ENCODE peak calls at places on chromosomes 12 and 14, in four cellular contexts. S is PC-3, K is left lung, Q is colonic mucosa. M is an unnamed sample.

GRCh38 chr14:102927878-102928411 is 5.5 kb downstream of the AMN start:
- DNase-seq in S (no peak), K (no peak), Q (peak), M (no peak)

GRCh38 chr12:68001486-68002466 is 12.5 kb downstream of the IFNG-AS1 start:
- DNase-seq in S (peak), K (no peak), Q (no peak), M (no peak)

GRCh38 chr12:62426095-62426488 is 40.5 kb upstream of the MON2 start:
- DNase-seq in S (no peak), K (no peak), Q (no peak), M (no peak)

GRCh38 chr14:22418631-22419030 is 170.4 kb downstream of the DAD1 start:
- DNase-seq in S (no peak), K (no peak), Q (no peak), M (no peak)

GRCh38 chr14:78251308-78251707 is 81.1 kb downstream of the NRXN3 start:
- DNase-seq in S (no peak), K (no peak), Q (no peak), M (no peak)

GRCh38 chr14:50335989-50336391 is 23.9 kb downstream of the DMAC2L start:
- DNase-seq in S (no peak), K (no peak), Q (no peak), M (no peak)

GRCh38 chr14:51593397-51593796 is 58.3 kb upstream of the FRMD6 start:
- DNase-seq in S (no peak), K (no peak), Q (no peak), M (no peak)

GRCh38 chr12:43807361-43807760 is 1.2 kb upstream of the TWF1 start:
- DNase-seq in S (peak), K (no peak), Q (no peak), M (no peak)

GRCh38 chr12:118377891-118378470 is 1.6 kb downstream of the SUDS3 start:
- DNase-seq in S (peak), K (no peak), Q (peak), M (peak)

GRCh38 chr12:44812062-44812461 is 64.1 kb downstream of the NELL2 start:
- DNase-seq in S (peak), K (no peak), Q (peak), M (no peak)

GRCh38 chr12:75526655-75527511 is 15.5 kb upstream of the KRR1 start:
- DNase-seq in S (peak), K (no peak), Q (no peak), M (no peak)

GRCh38 chr12:64180951-64181350 is 41.1 kb downstream of the KICS2 start:
- DNase-seq in S (peak), K (no peak), Q (no peak), M (no peak)

GRCh38 chr12:39300799-39301198 is 142.1 kb downstream of the KIF21A start:
- DNase-seq in S (no peak), K (no peak), Q (no peak), M (no peak)

GRCh38 chr14:94110552-94111181 is at the start of gene IFI27:
- DNase-seq in S (peak), K (no peak), Q (peak), M (peak)

GRCh38 chr12:6376079-6376941 is 947 bp upstream of the SCNN1A start:
- DNase-seq in S (no peak), K (peak), Q (peak), M (peak)

GRCh38 chr14:62592877-62593276 is 452.4 kb downstream of the KCNH5 start:
- DNase-seq in S (peak), K (no peak), Q (no peak), M (no peak)

GRCh38 chr14:64474041-64474440 is 8.7 kb downstream of the AKAP5 start:
- DNase-seq in S (no peak), K (no peak), Q (no peak), M (no peak)

GRCh38 chr14:64476438-64476837 is 11.1 kb downstream of the AKAP5 start:
- DNase-seq in S (no peak), K (no peak), Q (no peak), M (no peak)

GRCh38 chr14:64474698-64475097 is 9.4 kb downstream of the AKAP5 start:
- DNase-seq in S (no peak), K (no peak), Q (no peak), M (no peak)

GRCh38 chr14:64475585-64476273 is 10.4 kb downstream of the AKAP5 start:
- DNase-seq in S (no peak), K (no peak), Q (peak), M (no peak)

GRCh38 chr14:64478634-64479250 is 13.4 kb downstream of the AKAP5 start:
- DNase-seq in S (peak), K (no peak), Q (no peak), M (no peak)
- TF ChIP-seq CTCF in S (peak), K (no peak), Q (no peak), M (no peak)

DNA sequence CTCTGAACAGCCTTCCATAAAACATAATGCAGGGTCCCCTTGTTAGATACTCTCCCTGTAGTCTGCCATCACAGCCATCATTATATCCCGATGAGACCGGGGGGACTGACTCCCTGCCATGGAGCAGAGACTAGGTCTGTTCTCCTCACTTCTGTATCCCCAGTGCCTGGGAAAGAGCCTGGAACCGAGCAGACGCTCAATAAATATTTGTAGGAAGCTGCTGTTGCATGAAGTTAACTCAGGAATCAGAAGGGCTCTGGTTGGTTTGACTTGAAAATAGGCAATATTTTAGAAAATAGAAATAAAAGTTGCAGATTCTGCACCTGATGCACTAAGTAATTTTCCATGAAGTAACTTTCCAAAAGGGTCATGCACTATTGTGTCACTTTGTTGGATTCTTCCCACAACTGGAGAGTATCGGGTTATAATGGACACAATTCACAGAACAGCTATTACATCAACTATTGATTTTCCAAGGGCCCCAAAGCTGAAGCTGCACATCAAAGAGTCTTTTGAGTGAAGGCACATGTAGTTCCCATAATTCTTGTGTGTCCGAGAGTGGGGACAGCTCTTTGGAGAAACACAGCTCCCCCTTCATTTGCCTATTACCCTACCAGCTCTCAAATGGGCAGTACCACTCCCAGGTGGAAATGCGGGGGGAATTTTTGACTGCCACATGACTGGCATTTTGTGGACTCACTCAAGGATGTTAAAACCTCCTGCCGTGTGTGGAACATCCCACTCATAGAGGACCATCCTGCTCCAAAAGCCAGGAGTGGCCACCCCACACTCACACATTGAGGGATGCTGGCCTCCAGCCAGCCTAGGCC is 18.8 kb downstream of the CLMN start:
- DNase-seq in S (no peak), K (no peak), Q (no peak), M (no peak)
- H3K27ac ChIP-seq in S (no peak), K (no peak), Q (no peak), M (no peak)

DNA sequence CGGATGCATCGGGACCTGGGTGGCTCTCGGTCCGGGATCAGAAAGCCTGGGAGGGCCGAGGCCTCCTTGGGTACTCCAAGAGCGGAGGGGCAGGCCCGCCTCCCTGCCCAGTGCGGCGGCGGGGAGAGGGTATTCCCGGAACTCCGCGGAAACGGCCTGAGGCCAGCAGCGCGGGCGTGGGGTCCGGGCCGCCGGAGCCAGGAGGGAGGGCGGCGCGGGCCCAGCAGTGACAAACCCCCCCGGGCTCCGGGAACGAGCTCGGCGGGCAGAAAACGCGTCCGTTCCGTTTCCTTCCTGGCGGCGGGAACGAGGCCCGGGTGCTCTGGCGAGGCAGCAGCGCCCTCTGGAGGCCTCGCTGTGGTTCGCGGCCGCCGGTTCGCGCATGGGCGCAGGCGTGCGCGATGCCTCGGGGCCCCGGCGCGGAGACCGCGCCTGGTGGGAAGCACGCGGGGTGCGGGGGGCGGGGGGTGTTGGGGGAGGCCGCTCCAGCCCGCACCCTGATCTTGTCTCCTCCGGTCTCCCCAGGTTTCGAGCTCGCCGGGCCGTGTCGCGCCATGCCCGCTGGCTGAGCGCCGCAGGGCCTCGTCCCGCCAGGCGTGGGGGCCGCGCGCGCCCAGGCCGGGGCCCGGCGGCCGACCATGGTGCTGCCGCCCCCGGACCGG is 1.9 kb downstream of the TMEM121 start:
- DNase-seq in S (peak), K (peak), Q (peak), M (peak)
- TF ChIP-seq CTCF in S (peak), K (peak), Q (peak), M (peak)

DNA sequence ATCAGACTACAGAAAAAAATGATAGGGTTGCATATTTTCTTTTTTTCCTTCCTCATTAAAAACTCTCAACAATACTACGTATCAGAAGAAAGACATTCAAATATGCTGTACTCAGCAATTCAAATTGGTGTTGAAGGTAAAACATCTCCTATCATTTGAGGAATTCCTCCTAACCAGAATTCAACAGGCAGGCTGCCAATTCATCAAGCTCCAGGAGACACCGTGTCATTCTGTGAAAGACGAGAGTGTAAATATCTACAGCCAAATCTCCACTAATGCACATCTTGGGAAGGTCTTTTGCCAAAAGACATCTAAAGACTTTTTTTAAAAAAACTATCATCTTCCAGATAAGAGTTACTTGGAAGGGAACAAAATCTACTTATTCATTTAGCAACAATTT is 26.6 kb downstream of the NT5DC3 start:
- DNase-seq in S (no peak), K (no peak), Q (no peak), M (no peak)
- H3K27ac ChIP-seq in S (no peak), K (no peak), Q (no peak), M (no peak)

GRCh38 chr14:64725879-64726584 is 21.8 kb downstream of the PLEKHG3 start:
- DNase-seq in S (no peak), K (no peak), Q (no peak), M (no peak)
- TF ChIP-seq CTCF in S (peak), K (no peak), Q (no peak), M (no peak)

GRCh38 chr12:57782608-57783465 is at the start of gene TSFM:
- DNase-seq in S (peak), K (peak), Q (peak), M (peak)
- H3K27ac ChIP-seq in S (no peak), K (peak), Q (no peak), M (peak)

M was measured in stomach.